ENCODE peak calls at places on chromosomes 7 and 10, in four cellular contexts. L is A549, P is HepG2, I is K562. X is an unnamed sample.

GRCh38 chr7:115600196-115600595 is 430.4 kb downstream of the TFEC start:
- DNase-seq in L (no peak), P (no peak), I (no peak), X (peak)

GRCh38 chr10:5930272-5930671 is 40.2 kb downstream of the FBH1 start:
- DNase-seq in L (no peak), P (no peak), I (no peak), X (no peak)

GRCh38 chr10:133087679-133088523 is at the start of gene ADGRA1:
- DNase-seq in L (no peak), P (no peak), I (no peak), X (no peak)

GRCh38 chr10:97520978-97521761 is 22.4 kb downstream of the UBTD1 start:
- DNase-seq in L (no peak), P (no peak), I (no peak), X (no peak)

GRCh38 chr7:23767514-23767913 is 57.5 kb downstream of the STK31 start:
- DNase-seq in L (no peak), P (no peak), I (no peak), X (no peak)

GRCh38 chr10:25300073-25300472 is 125.3 kb downstream of the GPR158 start:
- DNase-seq in L (no peak), P (no peak), I (no peak), X (no peak)

GRCh38 chr10:105585215-105585614 is 944.1 kb downstream of the SORCS3 start:
- DNase-seq in L (no peak), P (no peak), I (no peak), X (no peak)

GRCh38 chr7:88132725-88133124 is 87.1 kb downstream of the SRI start:
- DNase-seq in L (no peak), P (no peak), I (no peak), X (no peak)

GRCh38 chr10:22816298-22816653 is 101.9 kb upstream of the PIP4K2A start:
- DNase-seq in L (peak), P (no peak), I (peak), X (peak)

GRCh38 chr10:132111871-132112341 is 46.2 kb downstream of the JAKMIP3 start:
- DNase-seq in L (no peak), P (no peak), I (no peak), X (no peak)

GRCh38 chr10:110818311-110819257 is 53.1 kb upstream of the PDCD4 start:
- DNase-seq in L (no peak), P (no peak), I (no peak), X (no peak)

GRCh38 chr10:71767420-71768035 is 5.8 kb downstream of the VSIR start:
- DNase-seq in L (peak), P (peak), I (no peak), X (no peak)

GRCh38 chr10:71765907-71766716 is 7.2 kb downstream of the VSIR start:
- DNase-seq in L (no peak), P (no peak), I (no peak), X (no peak)

GRCh38 chr10:71765176-71765906 is 8.0 kb downstream of the VSIR start:
- DNase-seq in L (no peak), P (peak), I (no peak), X (peak)

GRCh38 chr10:71769279-71769823 is 4.0 kb downstream of the VSIR start:
- DNase-seq in L (no peak), P (no peak), I (no peak), X (peak)

GRCh38 chr10:71766717-71767419 is 6.5 kb downstream of the VSIR start:
- DNase-seq in L (peak), P (peak), I (peak), X (peak)
- TF ChIP-seq MAFK in L (no peak), P (no peak), I (no peak), X (no peak)

GRCh38 chr7:150412016-150412415 is 32.9 kb downstream of the ZNF775 start:
- DNase-seq in L (no peak), P (no peak), I (no peak), X (no peak)
- TF ChIP-seq MAFK in L (no peak), P (no peak), I (no peak), X (no peak)

GRCh38 chr10:46250898-46251856 is 35.6 kb upstream of the ANTXRL start:
- DNase-seq in L (no peak), P (no peak), I (no peak), X (no peak)
- TF ChIP-seq MAFK in L (no peak), P (no peak), I (no peak), X (no peak)

GRCh38 chr10:118979661-118980060 is 49.9 kb upstream of the NANOS1 start:
- DNase-seq in L (no peak), P (no peak), I (no peak), X (no peak)
- TF ChIP-seq MAFK in L (no peak), P (no peak), I (no peak), X (no peak)

GRCh38 chr10:103792547-103792946 is 62.8 kb downstream of the SH3PXD2A start:
- DNase-seq in L (no peak), P (no peak), I (no peak), X (peak)
- TF ChIP-seq MAFK in L (no peak), P (no peak), I (no peak), X (no peak)

DNA sequence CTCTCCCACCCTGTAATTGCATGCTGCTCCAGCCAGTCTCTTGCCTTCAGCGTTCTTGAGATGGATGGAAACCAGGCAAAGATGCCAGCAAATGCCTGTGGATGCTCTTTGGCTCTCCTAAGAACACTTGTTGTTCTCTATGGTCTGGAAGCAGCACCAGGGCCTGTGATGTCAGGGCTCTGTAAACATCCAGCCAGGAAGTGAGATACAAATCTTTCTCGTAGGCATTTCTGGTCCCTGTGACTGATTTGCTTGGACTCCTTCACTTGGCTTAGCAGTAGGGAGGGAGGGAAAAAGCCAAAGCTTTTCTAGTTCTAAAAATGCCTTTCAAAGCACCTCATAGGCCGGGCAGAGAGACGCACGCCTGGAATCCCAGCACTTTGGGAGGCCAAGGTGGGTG is 201.3 kb downstream of the REEP3 start:
- DNase-seq in L (no peak), P (no peak), I (no peak), X (peak)
- TF ChIP-seq MAFK in L (no peak), P (no peak), I (no peak), X (no peak)

DNA sequence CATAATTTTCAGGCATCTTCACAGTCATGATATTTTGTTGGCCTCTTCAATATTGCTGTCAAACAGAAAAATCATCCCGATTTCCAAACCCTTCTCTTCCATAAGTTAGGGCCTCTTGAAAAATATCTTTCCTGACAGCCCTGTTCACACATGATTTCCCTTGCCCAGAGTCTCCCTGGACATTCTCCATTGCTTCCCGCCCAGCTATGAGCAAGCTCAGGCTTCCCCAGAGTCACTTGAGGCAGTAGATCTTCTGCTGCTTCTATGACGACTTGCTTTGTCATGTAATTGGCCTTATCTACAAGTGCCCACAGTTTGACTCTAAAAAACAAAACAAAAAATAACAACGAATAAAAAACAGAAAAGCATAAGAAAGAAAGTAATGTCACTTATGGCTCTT is 170.6 kb downstream of the BMPER start:
- DNase-seq in L (no peak), P (no peak), I (no peak), X (no peak)
- TF ChIP-seq MAFK in L (no peak), P (no peak), I (no peak), X (no peak)